ENCODE peak calls at places on chromosomes 13 and 19, in five cellular contexts. S, E, Q, A and J are unnamed samples.

GRCh38 chr13:48594080-48594815 is 59.5 kb upstream of the CYSLTR2 start:
- DNase-seq in S (no peak), E (no peak), Q (peak; percentile 61), A (no peak), J (no peak)

GRCh38 chr13:104491951-104492350 is 1425.7 kb upstream of the SLC10A2 start:
- DNase-seq in S (no peak), E (no peak), Q (no peak), A (no peak), J (no peak)

GRCh38 chr19:57171551-57172081 is 4.3 kb upstream of the DUXA start:
- DNase-seq in S (no peak), E (peak; percentile 46), Q (peak; percentile 79), A (peak; percentile 72), J (peak; percentile 43)

GRCh38 chr13:100106005-100106404 is 17.1 kb downstream of the PCCA start:
- DNase-seq in S (no peak), E (no peak), Q (no peak), A (no peak), J (no peak)

GRCh38 chr19:7888145-7888825 is at the start of gene LRRC8E:
- DNase-seq in S (no peak), E (peak; percentile 77), Q (peak; percentile 94), A (no peak), J (no peak)

GRCh38 chr19:46954502-46955004 is 65.1 kb upstream of the NPAS1 start:
- DNase-seq in S (peak; percentile 36), E (no peak), Q (no peak), A (no peak), J (peak; percentile 17)

GRCh38 chr13:112697756-112698655 is 8.2 kb downstream of the ATP11A start:
- DNase-seq in S (no peak), E (no peak), Q (peak; percentile 41), A (no peak), J (no peak)

GRCh38 chr13:48132961-48133360 is 38.1 kb upstream of the MED4 start:
- DNase-seq in S (no peak), E (no peak), Q (no peak), A (no peak), J (no peak)

GRCh38 chr13:48949566-48950506 is 25.9 kb upstream of the FNDC3A start:
- DNase-seq in S (no peak), E (no peak), Q (no peak), A (no peak), J (no peak)

GRCh38 chr13:107361666-107362065 is 793.7 kb upstream of the ARGLU1 start:
- DNase-seq in S (no peak), E (no peak), Q (no peak), A (no peak), J (no peak)

GRCh38 chr13:114105351-114106225 is 26.8 kb downstream of the RASA3 start:
- DNase-seq in S (no peak), E (no peak), Q (peak; percentile 47), A (peak; percentile 57), J (no peak)

GRCh38 chr19:31372245-31372781 is 23.1 kb upstream of the TSHZ3 start:
- DNase-seq in S (no peak), E (no peak), Q (no peak), A (no peak), J (peak; percentile 34)

GRCh38 chr13:57634829-57635165 is 3.3 kb downstream of the PCDH17 start:
- DNase-seq in S (no peak), E (no peak), Q (no peak), A (peak; percentile 63), J (no peak)
- H3K4me3 ChIP-seq in S (no peak overlapping the region), E (peak overlapping the region; percentile 41), Q (peak overlapping the region; percentile 73), A (peak overlapping the region; percentile 79), J (no peak overlapping the region)

GRCh38 chr19:19407640-19407933 is 2.1 kb downstream of the GATAD2A start:
- DNase-seq in S (no peak), E (no peak), Q (no peak), A (no peak), J (no peak)
- H3K4me1 ChIP-seq in S (peaks cover 12% of the 10 kb centered on the region), E (peaks cover 25% of the 10 kb centered on the region), Q (peaks cover 10% of the 10 kb centered on the region), A (no peaks in the 10 kb centered on the region), J (peaks cover 71% of the 10 kb centered on the region)

DNA sequence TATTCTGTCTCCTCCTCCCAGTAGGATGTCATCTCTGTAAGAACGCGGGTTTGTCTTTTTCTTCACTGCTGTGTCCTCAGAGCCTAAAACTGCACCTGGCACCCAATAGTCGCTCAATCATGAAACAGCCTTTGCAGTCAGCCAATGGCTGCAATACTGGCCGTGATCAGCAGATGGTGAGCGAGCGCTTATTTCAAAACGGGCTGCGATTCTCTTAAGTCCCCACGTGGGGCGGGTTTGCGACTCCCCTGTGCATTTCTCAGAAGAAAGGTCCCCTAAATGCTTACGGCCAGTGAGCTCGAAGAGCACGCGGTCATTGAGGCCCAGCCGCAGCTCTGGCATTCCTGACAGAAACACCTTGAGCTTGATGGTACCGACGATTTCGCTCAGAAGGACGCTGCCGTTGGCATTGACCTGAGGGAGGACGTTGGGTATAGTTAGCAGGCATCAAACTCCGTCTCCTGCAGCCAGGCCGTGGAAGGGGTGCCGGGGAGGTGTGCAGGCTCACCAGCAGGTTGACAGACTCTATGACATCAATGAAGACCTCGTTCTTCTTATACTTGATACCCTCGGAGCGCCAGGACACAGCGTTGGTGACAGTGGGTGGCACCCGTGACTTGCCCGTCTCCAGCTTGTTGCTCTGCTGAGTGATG is 6.0 kb downstream of the AP1M2 start:
- DNase-seq in S (peak; percentile 95), E (peak; percentile 74), Q (peak; percentile 96), A (peak; percentile 89), J (peak; percentile 88)
- H3K4me3 ChIP-seq in S (no peak overlapping the region), E (no peak overlapping the region), Q (no peak overlapping the region), A (no peak overlapping the region), J (no peak overlapping the region)

GRCh38 chr19:49968279-49968922 is 7.4 kb upstream of the SIGLEC11 start:
- DNase-seq in S (no peak), E (no peak), Q (no peak), A (no peak), J (no peak)
- H3K4me1 ChIP-seq in S (peaks cover 14% of the 10 kb centered on the region), E (no peaks in the 10 kb centered on the region), Q (no peaks in the 10 kb centered on the region), A (no peaks in the 10 kb centered on the region), J (no peaks in the 10 kb centered on the region)

GRCh38 chr19:45445139-45445538 is 21.4 kb upstream of the ERCC1 start:
- DNase-seq in S (no peak), E (no peak), Q (no peak), A (no peak), J (no peak)
- H3K4me3 ChIP-seq in S (no peak overlapping the region), E (no peak overlapping the region), Q (no peak overlapping the region), A (no peak overlapping the region), J (no peak overlapping the region)

DNA sequence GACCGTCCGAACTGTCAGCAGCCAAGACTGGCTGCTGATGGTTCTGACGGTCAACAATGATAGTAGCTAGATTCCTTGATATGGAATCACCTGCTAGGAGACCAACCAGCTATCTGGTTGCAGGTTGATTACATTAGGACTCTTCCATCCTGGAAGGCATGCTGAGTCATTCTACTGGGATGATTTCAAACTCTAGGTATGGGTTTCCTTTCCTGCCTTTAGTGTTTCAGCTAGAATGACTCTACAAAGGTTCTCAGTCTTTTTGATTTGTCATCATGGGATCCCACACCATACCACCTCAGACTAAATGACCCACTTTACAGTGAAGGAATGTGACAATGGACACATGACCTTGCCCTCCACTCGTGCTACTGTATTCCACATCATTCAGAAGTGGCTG is 138.1 kb upstream of the KL start:
- DNase-seq in S (no peak), E (no peak), Q (no peak), A (no peak), J (no peak)
- H3K4me1 ChIP-seq in S (no peaks in the 10 kb centered on the region), E (no peaks in the 10 kb centered on the region), Q (no peaks in the 10 kb centered on the region), A (no peaks in the 10 kb centered on the region), J (no peaks in the 10 kb centered on the region)

GRCh38 chr19:10290876-10291553 is 1.3 kb downstream of the ICAM5 start:
- DNase-seq in S (peak; percentile 32), E (no peak), Q (peak; percentile 82), A (peak; percentile 85), J (peak; percentile 41)
- H3K4me3 ChIP-seq in S (peak overlapping the region; percentile 55), E (peak overlapping the region; percentile 26), Q (peak overlapping the region; percentile 56), A (peak overlapping the region; percentile 45), J (peak overlapping the region; percentile 58)

GRCh38 chr19:18493440-18494266 is 28.2 kb downstream of the ELL start:
- DNase-seq in S (no peak), E (no peak), Q (no peak), A (no peak), J (no peak)

GRCh38 chr19:18494267-18494607 is 27.6 kb downstream of the ELL start:
- DNase-seq in S (no peak), E (no peak), Q (no peak), A (no peak), J (peak; percentile 50)

GRCh38 chr19:18496980-18497256 is 25.0 kb downstream of the ELL start:
- DNase-seq in S (no peak), E (no peak), Q (no peak), A (no peak), J (no peak)

GRCh38 chr19:18496167-18496979 is 25.5 kb downstream of the ELL start:
- DNase-seq in S (peak; percentile 18), E (peak; percentile 81), Q (no peak), A (no peak), J (peak; percentile 96)

GRCh38 chr19:18495204-18495911 is 26.5 kb downstream of the ELL start:
- DNase-seq in S (no peak), E (no peak), Q (no peak), A (no peak), J (no peak)
- H3K4me1 ChIP-seq in S (peaks cover 26% of the 10 kb centered on the region), E (peaks cover 13% of the 10 kb centered on the region), Q (no peaks in the 10 kb centered on the region), A (peaks cover 10% of the 10 kb centered on the region), J (peaks cover 91% of the 10 kb centered on the region)